ENCODE peak calls at places on chromosomes 5 and 9, in seven cellular contexts. B is A549, A is HCT116, E is uterus, L is right atrium auricular region, C is left ventricle myocardium inferior, U is pancreas. D is an unnamed sample.

GRCh38 chr9:93316726-93317494 is 133.0 kb downstream of the WNK2 start:
- DNase-seq in B (no peak), A (no peak), E (no peak), L (no peak), C (no peak), U (no peak), D (no peak)

GRCh38 chr9:121674952-121675351 is 23.5 kb downstream of the DAB2IP start:
- DNase-seq in B (no peak), A (no peak), E (no peak), L (no peak), C (no peak), U (no peak), D (no peak)

GRCh38 chr9:78291240-78291915 is 5.5 kb upstream of the PSAT1 start:
- DNase-seq in B (no peak), A (no peak), E (no peak), L (peak; percentile 32), C (no peak), U (no peak), D (no peak)

GRCh38 chr5:123044926-123045617 is 8.5 kb upstream of the PPIC start:
- DNase-seq in B (no peak), A (no peak), E (no peak), L (no peak), C (no peak), U (no peak), D (no peak)

GRCh38 chr9:69035438-69036316 is at the start of gene FXN:
- DNase-seq in B (peak; percentile 84), A (peak; percentile 56), E (peak; percentile 66), L (peak; percentile 82), C (peak; percentile 86), U (peak; percentile 84), D (peak; percentile 85)

GRCh38 chr5:135203593-135204036 is 169.6 kb upstream of the PITX1 start:
- DNase-seq in B (peak; percentile 48), A (no peak), E (no peak), L (no peak), C (no peak), U (no peak), D (no peak)

GRCh38 chr5:115072266-115073056 is 97.2 kb downstream of the TRIM36 start:
- DNase-seq in B (no peak), A (no peak), E (no peak), L (no peak), C (no peak), U (no peak), D (no peak)

GRCh38 chr5:54774281-54775171 is 210.9 kb downstream of the ESM1 start:
- DNase-seq in B (no peak), A (no peak), E (peak; percentile 27), L (peak; percentile 90), C (peak; percentile 82), U (no peak), D (peak; percentile 45)

GRCh38 chr5:102223542-102224444 is 72.3 kb downstream of the SLCO4C1 start:
- DNase-seq in B (peak; percentile 45), A (peak; percentile 41), E (no peak), L (no peak), C (no peak), U (no peak), D (no peak)

GRCh38 chr9:113612828-113613227 is 149.3 kb downstream of the RGS3 start:
- DNase-seq in B (no peak), A (no peak), E (no peak), L (no peak), C (no peak), U (no peak), D (no peak)

GRCh38 chr5:132822650-132823480 is 7.6 kb downstream of the SHROOM1 start:
- DNase-seq in B (no peak), A (no peak), E (no peak), L (no peak), C (no peak), U (peak; percentile 53), D (no peak)

GRCh38 chr5:14185336-14186131 is 42.4 kb downstream of the TRIO start:
- DNase-seq in B (peak; percentile 77), A (no peak), E (no peak), L (no peak), C (no peak), U (no peak), D (no peak)

GRCh38 chr9:21964925-21965385 is 29.2 kb downstream of the CDKN2A start:
- DNase-seq in B (no peak), A (no peak), E (no peak), L (no peak), C (no peak), U (peak; percentile 73), D (peak; percentile 39)

GRCh38 chr9:35871514-35871913 is 1.3 kb upstream of the OR13J1 start:
- DNase-seq in B (no peak), A (no peak), E (no peak), L (no peak), C (no peak), U (peak; percentile 41), D (peak; percentile 29)

GRCh38 chr9:99072040-99072394 is 32.9 kb upstream of the TGFBR1 start:
- DNase-seq in B (no peak), A (no peak), E (no peak), L (no peak), C (no peak), U (no peak), D (no peak)

GRCh38 chr9:112970939-112971338 is 41.1 kb downstream of the ZNF883 start:
- DNase-seq in B (no peak), A (no peak), E (no peak), L (no peak), C (no peak), U (no peak), D (no peak)

GRCh38 chr5:61817472-61818326 is 485.6 kb downstream of the ZSWIM6 start:
- DNase-seq in B (peak; percentile 64), A (peak; percentile 22), E (no peak), L (no peak), C (peak; percentile 19), U (peak; percentile 43), D (no peak)

DNA sequence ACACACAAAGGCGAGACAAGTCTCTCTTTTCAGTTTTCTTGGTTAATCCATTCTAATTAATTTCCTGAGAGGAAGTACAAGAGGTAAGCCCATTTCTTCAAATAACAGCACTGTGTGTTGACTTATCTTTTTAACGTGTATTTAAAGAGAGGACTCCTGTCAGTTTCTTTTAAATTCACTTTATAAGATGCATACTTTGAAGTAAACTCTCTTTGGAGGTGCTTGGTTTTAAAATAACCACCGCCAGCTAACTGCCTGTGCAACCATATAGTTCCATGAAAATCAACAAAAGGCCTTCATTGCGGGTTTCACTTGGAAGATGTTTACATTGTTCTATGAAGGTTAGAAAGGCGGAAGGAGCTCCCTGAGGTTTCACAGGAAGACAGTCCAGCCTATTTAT is 13.1 kb upstream of the SERINC5 start:
- DNase-seq in B (no peak), A (no peak), E (no peak), L (no peak), C (no peak), U (no peak), D (no peak)
- H3K4me3 ChIP-seq in B (no peak overlapping the region), A (no peak overlapping the region), E (no peak overlapping the region), L (no peak overlapping the region), C (no peak overlapping the region), U (no peak overlapping the region), D (no peak overlapping the region)

GRCh38 chr5:5900350-5900749 is 477.9 kb downstream of the ICE1 start:
- DNase-seq in B (no peak), A (no peak), E (no peak), L (no peak), C (no peak), U (no peak), D (no peak)

GRCh38 chr5:5905186-5905585 is 473.2 kb downstream of the MED10 start:
- DNase-seq in B (no peak), A (no peak), E (no peak), L (no peak), C (no peak), U (no peak), D (no peak)

GRCh38 chr5:5902665-5903064 is 475.7 kb downstream of the MED10 start:
- DNase-seq in B (no peak), A (no peak), E (no peak), L (no peak), C (no peak), U (no peak), D (no peak)

GRCh38 chr5:5899716-5900115 is 477.2 kb downstream of the ICE1 start:
- DNase-seq in B (no peak), A (no peak), E (no peak), L (no peak), C (no peak), U (no peak), D (no peak)
- TF ChIP-seq CTCF in B (no peak), A (no peak), E (no peak), L (no peak), C (no peak), U (no peak), D (no peak)

DNA sequence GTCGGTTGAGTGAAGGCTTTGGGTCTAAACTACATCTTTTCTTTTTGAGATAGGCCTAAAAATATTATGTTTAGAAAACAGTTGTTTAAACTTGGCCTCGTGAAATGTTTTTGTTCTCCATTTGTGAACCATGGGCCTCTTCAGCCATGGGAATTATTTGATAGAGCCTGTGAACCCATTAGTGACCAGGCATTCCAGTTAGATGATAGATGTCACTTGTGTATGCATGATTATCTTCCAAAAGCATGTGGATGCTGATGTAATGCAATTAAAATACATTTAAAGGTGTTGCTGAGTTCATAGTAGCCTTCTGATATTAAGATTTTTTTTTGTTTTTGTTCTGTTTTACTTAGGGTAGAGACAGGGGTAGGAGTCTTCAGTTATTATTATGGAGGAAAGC is 32.7 kb downstream of the CPEB4 start:
- DNase-seq in B (no peak), A (no peak), E (no peak), L (no peak), C (no peak), U (no peak), D (no peak)
- H3K27ac ChIP-seq in B (no peak overlapping the region), A (no peak overlapping the region), E (peak overlapping the region; percentile 88), L (peak overlapping the region; percentile 81), C (peak overlapping the region; percentile 87), U (peak overlapping the region; percentile 78), D (no peak overlapping the region)

GRCh38 chr9:123556464-123557435 is 200.8 kb downstream of the CRB2 start:
- DNase-seq in B (no peak), A (no peak), E (no peak), L (no peak), C (no peak), U (no peak), D (no peak)
- H3K4me3 ChIP-seq in B (no peak overlapping the region), A (no peak overlapping the region), E (no peak overlapping the region), L (no peak overlapping the region), C (no peak overlapping the region), U (no peak overlapping the region), D (no peak overlapping the region)

GRCh38 chr5:350355-350754 is 28.8 kb downstream of the AHRR start:
- DNase-seq in B (peak; percentile 18), A (peak; percentile 13), E (no peak), L (peak; percentile 18), C (no peak), U (no peak), D (peak; percentile 18)
- TF ChIP-seq CTCF in B (no peak), A (peak; percentile 95), E (no peak), L (no peak), C (no peak), U (no peak), D (no peak)

D was measured in lung.